ENCODE peak calls at places on chromosomes 13 and 19, in five cellular contexts. One of them, this sample, is unnamed.

GRCh38 chr19:9953802-9954542 is 17.7 kb upstream of the OLFM2 start:
- DNase-seq in cardiac muscle cell: no peak
- DNase-seq in psoas muscle: no peak
- DNase-seq in astrocyte of the cerebellum: no peak
- DNase-seq in RWPE1: no peak
- DNase-seq in this sample: no peak

GRCh38 chr13:24233351-24233901 is 72.9 kb downstream of the SPATA13 start:
- DNase-seq in RWPE1: no peak
- DNase-seq in cardiac muscle cell: peak; percentile 59
- DNase-seq in astrocyte of the cerebellum: peak; percentile 45
- DNase-seq in psoas muscle: no peak
- DNase-seq in this sample: no peak

GRCh38 chr13:112844411-112844810 is 124.6 kb upstream of the MCF2L start:
- DNase-seq in RWPE1: no peak
- DNase-seq in astrocyte of the cerebellum: no peak
- DNase-seq in cardiac muscle cell: no peak
- DNase-seq in psoas muscle: no peak
- DNase-seq in this sample: no peak

GRCh38 chr13:20780318-20780717 is 6.6 kb upstream of the EEF1AKMT1 start:
- DNase-seq in psoas muscle: no peak
- DNase-seq in cardiac muscle cell: no peak
- DNase-seq in RWPE1: no peak
- DNase-seq in astrocyte of the cerebellum: no peak
- DNase-seq in this sample: no peak

GRCh38 chr19:2731181-2732117 is 8.4 kb downstream of the SLC39A3 start:
- DNase-seq in astrocyte of the cerebellum: no peak
- DNase-seq in cardiac muscle cell: no peak
- DNase-seq in RWPE1: no peak
- DNase-seq in psoas muscle: no peak
- DNase-seq in this sample: no peak

GRCh38 chr13:87384099-87384498 is 287.1 kb upstream of the SLITRK5 start:
- DNase-seq in RWPE1: no peak
- DNase-seq in astrocyte of the cerebellum: no peak
- DNase-seq in cardiac muscle cell: no peak
- DNase-seq in psoas muscle: no peak
- DNase-seq in this sample: no peak

GRCh38 chr13:112973577-112973951 is 4.5 kb downstream of the MCF2L start:
- DNase-seq in RWPE1: no peak
- DNase-seq in psoas muscle: no peak
- DNase-seq in cardiac muscle cell: no peak
- DNase-seq in astrocyte of the cerebellum: no peak
- DNase-seq in this sample: peak; percentile 10

GRCh38 chr13:49400755-49401659 is 42.9 kb downstream of the CAB39L start:
- DNase-seq in psoas muscle: no peak
- DNase-seq in astrocyte of the cerebellum: no peak
- DNase-seq in RWPE1: no peak
- DNase-seq in cardiac muscle cell: peak; percentile 97
- DNase-seq in this sample: no peak

GRCh38 chr13:76823969-76824368 is 62.2 kb downstream of the KCTD12 start:
- DNase-seq in cardiac muscle cell: no peak
- DNase-seq in psoas muscle: no peak
- DNase-seq in RWPE1: no peak
- DNase-seq in astrocyte of the cerebellum: no peak
- DNase-seq in this sample: no peak

GRCh38 chr13:102870677-102871415 is 25.0 kb downstream of the ERCC5 start:
- DNase-seq in psoas muscle: peak; percentile 37
- DNase-seq in cardiac muscle cell: peak; percentile 82
- DNase-seq in astrocyte of the cerebellum: peak; percentile 63
- DNase-seq in RWPE1: peak; percentile 76
- DNase-seq in this sample: peak; percentile 71

GRCh38 chr19:51044327-51044726 is 9.5 kb upstream of the KLK12 start:
- DNase-seq in astrocyte of the cerebellum: no peak
- DNase-seq in psoas muscle: no peak
- DNase-seq in RWPE1: no peak
- DNase-seq in cardiac muscle cell: no peak
- DNase-seq in this sample: no peak

GRCh38 chr19:39408392-39409206 is 2.0 kb downstream of the ZFP36 start:
- DNase-seq in psoas muscle: no peak
- DNase-seq in cardiac muscle cell: no peak
- DNase-seq in RWPE1: no peak
- DNase-seq in astrocyte of the cerebellum: no peak
- DNase-seq in this sample: no peak

GRCh38 chr19:2949939-2950285 is 5.1 kb upstream of the ZNF77 start:
- DNase-seq in astrocyte of the cerebellum: no peak
- DNase-seq in RWPE1: peak; percentile 25
- DNase-seq in psoas muscle: no peak
- DNase-seq in cardiac muscle cell: peak; percentile 79
- DNase-seq in this sample: no peak

GRCh38 chr13:67075239-67075638 is 154.9 kb downstream of the PCDH9 start:
- DNase-seq in astrocyte of the cerebellum: peak; percentile 5
- DNase-seq in psoas muscle: no peak
- DNase-seq in cardiac muscle cell: no peak
- DNase-seq in RWPE1: peak; percentile 1
- DNase-seq in this sample: no peak

GRCh38 chr19:2982983-2983350 is 5.6 kb downstream of the TLE6 start:
- DNase-seq in astrocyte of the cerebellum: peak; percentile 82
- DNase-seq in cardiac muscle cell: peak; percentile 42
- DNase-seq in RWPE1: peak; percentile 62
- DNase-seq in psoas muscle: peak; percentile 86
- DNase-seq in this sample: peak; percentile 36

GRCh38 chr13:95536629-95537241 is 15.8 kb upstream of the CLDN10 start:
- DNase-seq in astrocyte of the cerebellum: no peak
- DNase-seq in RWPE1: no peak
- DNase-seq in psoas muscle: no peak
- DNase-seq in cardiac muscle cell: peak; percentile 43
- DNase-seq in this sample: no peak

GRCh38 chr13:74200081-74200480 is 65.9 kb upstream of the KLF12 start:
- DNase-seq in psoas muscle: no peak
- DNase-seq in RWPE1: no peak
- DNase-seq in cardiac muscle cell: no peak
- DNase-seq in astrocyte of the cerebellum: no peak
- DNase-seq in this sample: no peak

GRCh38 chr13:75873499-75873898 is 237.4 kb downstream of the LMO7 start:
- DNase-seq in RWPE1: no peak
- DNase-seq in psoas muscle: no peak
- DNase-seq in astrocyte of the cerebellum: no peak
- DNase-seq in cardiac muscle cell: no peak
- DNase-seq in this sample: no peak

GRCh38 chr19:57068921-57069697 is 50.7 kb upstream of the USP29 start:
- DNase-seq in psoas muscle: no peak
- DNase-seq in RWPE1: no peak
- DNase-seq in cardiac muscle cell: no peak
- DNase-seq in astrocyte of the cerebellum: no peak
- DNase-seq in this sample: peak; percentile 34

GRCh38 chr19:18387395-18387794 is 1.4 kb downstream of the GDF15 start:
- DNase-seq in RWPE1: no peak
- DNase-seq in cardiac muscle cell: no peak
- DNase-seq in psoas muscle: no peak
- DNase-seq in astrocyte of the cerebellum: no peak
- DNase-seq in this sample: no peak

GRCh38 chr13:32446778-32447465 is 19.0 kb upstream of the N4BP2L1 start:
- DNase-seq in RWPE1: no peak
- DNase-seq in psoas muscle: no peak
- DNase-seq in cardiac muscle cell: no peak
- DNase-seq in astrocyte of the cerebellum: no peak
- DNase-seq in this sample: no peak

GRCh38 chr13:111296417-111296816 is 24.0 kb upstream of the TEX29 start:
- DNase-seq in cardiac muscle cell: no peak
- DNase-seq in psoas muscle: no peak
- DNase-seq in RWPE1: no peak
- DNase-seq in astrocyte of the cerebellum: no peak
- DNase-seq in this sample: no peak

GRCh38 chr19:2546128-2547032 is 70.5 kb downstream of the GADD45B start:
- DNase-seq in astrocyte of the cerebellum: no peak
- DNase-seq in cardiac muscle cell: peak; percentile 86
- DNase-seq in psoas muscle: peak; percentile 80
- DNase-seq in RWPE1: no peak
- DNase-seq in this sample: peak; percentile 66

GRCh38 chr13:100533588-100534041 is 55.0 kb downstream of the GGACT start:
- DNase-seq in psoas muscle: no peak
- DNase-seq in astrocyte of the cerebellum: no peak
- DNase-seq in cardiac muscle cell: no peak
- DNase-seq in RWPE1: no peak
- DNase-seq in this sample: no peak

GRCh38 chr13:25575562-25575961 is 203.8 kb downstream of the ATP8A2 start:
- DNase-seq in astrocyte of the cerebellum: no peak
- DNase-seq in psoas muscle: no peak
- DNase-seq in cardiac muscle cell: no peak
- DNase-seq in RWPE1: no peak
- DNase-seq in this sample: no peak

GRCh38 chr13:110358381-110358780 is 51.3 kb downstream of the COL4A2 start:
- DNase-seq in RWPE1: no peak
- DNase-seq in astrocyte of the cerebellum: no peak
- DNase-seq in psoas muscle: no peak
- DNase-seq in cardiac muscle cell: no peak
- DNase-seq in this sample: no peak

GRCh38 chr19:49691243-49692101 is 556 bp downstream of the CPT1C start:
- DNase-seq in psoas muscle: peak; percentile 72
- DNase-seq in RWPE1: no peak
- DNase-seq in cardiac muscle cell: peak; percentile 85
- DNase-seq in astrocyte of the cerebellum: peak; percentile 36
- DNase-seq in this sample: peak; percentile 94

GRCh38 chr13:113927661-113928581 is 46.0 kb downstream of the C13orf46 start:
- DNase-seq in psoas muscle: peak; percentile 79
- DNase-seq in RWPE1: no peak
- DNase-seq in cardiac muscle cell: no peak
- DNase-seq in astrocyte of the cerebellum: peak; percentile 95
- DNase-seq in this sample: no peak

GRCh38 chr13:91576590-91576989 is 178.2 kb downstream of the GPC5 start:
- DNase-seq in astrocyte of the cerebellum: no peak
- DNase-seq in cardiac muscle cell: peak; percentile 10
- DNase-seq in RWPE1: no peak
- DNase-seq in psoas muscle: no peak
- DNase-seq in this sample: peak; percentile 42

GRCh38 chr19:844300-844971 is 3.6 kb downstream of the PRTN3 start:
- DNase-seq in cardiac muscle cell: no peak
- DNase-seq in psoas muscle: no peak
- DNase-seq in RWPE1: no peak
- DNase-seq in astrocyte of the cerebellum: no peak
- DNase-seq in this sample: no peak

GRCh38 chr19:18833849-18834643 is 2.3 kb downstream of the UPF1 start:
- DNase-seq in RWPE1: peak; percentile 29
- DNase-seq in astrocyte of the cerebellum: no peak
- DNase-seq in cardiac muscle cell: no peak
- DNase-seq in psoas muscle: no peak
- DNase-seq in this sample: no peak

GRCh38 chr19:11295665-11296245 is at the start of gene TSPAN16:
- DNase-seq in astrocyte of the cerebellum: no peak
- DNase-seq in RWPE1: no peak
- DNase-seq in psoas muscle: no peak
- DNase-seq in cardiac muscle cell: no peak
- DNase-seq in this sample: no peak
- TF ChIP-seq CTCF in astrocyte of the cerebellum: no peak
- TF ChIP-seq CTCF in RWPE1: no peak
- TF ChIP-seq CTCF in psoas muscle: no peak
- TF ChIP-seq CTCF in cardiac muscle cell: no peak
- TF ChIP-seq CTCF in this sample: no peak

GRCh38 chr19:4543856-4544647 is 4.2 kb upstream of the LRG1 start:
- DNase-seq in RWPE1: no peak
- DNase-seq in astrocyte of the cerebellum: no peak
- DNase-seq in cardiac muscle cell: no peak
- DNase-seq in psoas muscle: no peak
- DNase-seq in this sample: no peak

GRCh38 chr19:4550479-4551050 is 8.9 kb downstream of the SEMA6B start:
- DNase-seq in cardiac muscle cell: no peak
- DNase-seq in psoas muscle: no peak
- DNase-seq in RWPE1: no peak
- DNase-seq in astrocyte of the cerebellum: no peak
- DNase-seq in this sample: no peak

GRCh38 chr19:4548238-4548584 is 8.4 kb upstream of the LRG1 start:
- DNase-seq in cardiac muscle cell: no peak
- DNase-seq in astrocyte of the cerebellum: no peak
- DNase-seq in RWPE1: no peak
- DNase-seq in psoas muscle: no peak
- DNase-seq in this sample: no peak

GRCh38 chr19:4550018-4550417 is 9.5 kb downstream of the SEMA6B start:
- DNase-seq in cardiac muscle cell: no peak
- DNase-seq in psoas muscle: no peak
- DNase-seq in RWPE1: no peak
- DNase-seq in astrocyte of the cerebellum: no peak
- DNase-seq in this sample: no peak

GRCh38 chr19:4547303-4548237 is 7.7 kb upstream of the LRG1 start:
- DNase-seq in RWPE1: no peak
- DNase-seq in astrocyte of the cerebellum: no peak
- DNase-seq in psoas muscle: no peak
- DNase-seq in cardiac muscle cell: no peak
- DNase-seq in this sample: no peak
- TF ChIP-seq CTCF in RWPE1: peak; percentile 27
- TF ChIP-seq CTCF in astrocyte of the cerebellum: peak; percentile 37
- TF ChIP-seq CTCF in psoas muscle: peak; percentile 14
- TF ChIP-seq CTCF in cardiac muscle cell: peak; percentile 27
- TF ChIP-seq CTCF in this sample: no peak

GRCh38 chr19:58408152-58409009 is at the start of gene ZNF584:
- DNase-seq in RWPE1: peak; percentile 91
- DNase-seq in psoas muscle: peak; percentile 95
- DNase-seq in cardiac muscle cell: peak; percentile 98
- DNase-seq in astrocyte of the cerebellum: peak; percentile 84
- DNase-seq in this sample: peak; percentile 98
- TF ChIP-seq CTCF in RWPE1: peak; percentile 9
- TF ChIP-seq CTCF in psoas muscle: no peak
- TF ChIP-seq CTCF in cardiac muscle cell: peak; percentile 25
- TF ChIP-seq CTCF in astrocyte of the cerebellum: no peak
- TF ChIP-seq CTCF in this sample: no peak

DNA sequence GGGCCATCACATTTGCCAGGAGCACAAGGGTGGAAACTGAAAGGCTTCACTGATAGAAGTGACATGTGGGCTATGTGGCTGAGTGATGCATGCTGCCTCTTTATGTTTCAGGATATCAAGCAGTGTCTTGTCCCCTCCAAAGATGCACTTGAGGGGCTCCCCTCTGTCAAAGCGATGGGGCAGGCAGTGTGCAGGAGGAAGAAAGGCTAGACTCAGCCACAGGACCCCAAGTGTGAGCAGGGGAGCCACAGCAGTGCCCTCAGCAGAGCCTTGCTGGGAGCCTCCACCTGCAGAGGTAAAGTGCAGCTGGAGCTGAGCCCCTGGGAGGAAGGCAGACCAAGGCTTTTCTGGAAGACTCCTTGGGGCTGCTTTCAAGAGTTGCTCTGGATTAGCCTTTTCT is 247.4 kb downstream of the DLEU7 start:
- DNase-seq in psoas muscle: no peak
- DNase-seq in astrocyte of the cerebellum: no peak
- DNase-seq in RWPE1: no peak
- DNase-seq in cardiac muscle cell: no peak
- DNase-seq in this sample: no peak
- TF ChIP-seq CTCF in psoas muscle: no peak
- TF ChIP-seq CTCF in astrocyte of the cerebellum: no peak
- TF ChIP-seq CTCF in RWPE1: no peak
- TF ChIP-seq CTCF in cardiac muscle cell: no peak
- TF ChIP-seq CTCF in this sample: no peak

GRCh38 chr13:80408270-80408669 is 67.3 kb upstream of the SPRY2 start:
- DNase-seq in cardiac muscle cell: no peak
- DNase-seq in astrocyte of the cerebellum: no peak
- DNase-seq in RWPE1: no peak
- DNase-seq in psoas muscle: no peak
- DNase-seq in this sample: no peak
- TF ChIP-seq CTCF in cardiac muscle cell: no peak
- TF ChIP-seq CTCF in astrocyte of the cerebellum: no peak
- TF ChIP-seq CTCF in RWPE1: no peak
- TF ChIP-seq CTCF in psoas muscle: no peak
- TF ChIP-seq CTCF in this sample: no peak

GRCh38 chr13:43023244-43023931 is at the start of gene DNAJC15:
- DNase-seq in astrocyte of the cerebellum: peak; percentile 66
- DNase-seq in cardiac muscle cell: no peak
- DNase-seq in RWPE1: no peak
- DNase-seq in psoas muscle: peak; percentile 91
- DNase-seq in this sample: peak; percentile 81
- TF ChIP-seq CTCF in astrocyte of the cerebellum: peak; percentile 10
- TF ChIP-seq CTCF in cardiac muscle cell: peak; percentile 3
- TF ChIP-seq CTCF in RWPE1: no peak
- TF ChIP-seq CTCF in psoas muscle: no peak
- TF ChIP-seq CTCF in this sample: no peak